ENCODE peak calls at places on chromosomes 12 and 14, in five cellular contexts. J, A, N, V and S are unnamed samples. For H3K27me3 and H3K36me3, the result is how much of the 10 kb centered on the place peaks cover.

GRCh38 chr14:28690029-28690683 is 76.4 kb upstream of the FOXG1 start:
- DNase-seq in J (no peak), A (no peak), N (no peak), V (no peak), S (no peak)

GRCh38 chr14:34711169-34711568 is 3.2 kb downstream of the CFL2 start:
- DNase-seq in J (no peak), A (no peak), N (no peak), V (no peak), S (no peak)

GRCh38 chr12:79006306-79006705 is 141.7 kb downstream of the SYT1 start:
- DNase-seq in J (no peak), A (no peak), N (no peak), V (no peak), S (no peak)

GRCh38 chr12:102415515-102415914 is 64.8 kb downstream of the IGF1 start:
- DNase-seq in J (no peak), A (no peak), N (no peak), V (no peak), S (no peak)

GRCh38 chr12:54409267-54409666 is 9.8 kb downstream of the ITGA5 start:
- DNase-seq in J (no peak), A (no peak), N (no peak), V (no peak), S (no peak)

GRCh38 chr14:80446356-80446755 is 235.1 kb upstream of the DIO2 start:
- DNase-seq in J (no peak), A (no peak), N (no peak), V (no peak), S (no peak)

GRCh38 chr14:22886500-22887259 is 3.7 kb downstream of the REM2 start:
- DNase-seq in J (peak), A (peak), N (peak), V (peak), S (peak)

GRCh38 chr12:130665753-130666152 is 50.3 kb downstream of the RIMBP2 start:
- DNase-seq in J (no peak), A (no peak), N (no peak), V (no peak), S (no peak)

GRCh38 chr12:58247633-58248032 is 306.3 kb downstream of the ATP23 start:
- DNase-seq in J (no peak), A (no peak), N (no peak), V (peak), S (peak)

GRCh38 chr12:12319501-12320322 is 30.3 kb downstream of the MANSC1 start:
- DNase-seq in J (no peak), A (no peak), N (no peak), V (peak), S (peak)

GRCh38 chr14:106879241-106879640 is 1352.9 kb downstream of the TMEM121 start:
- DNase-seq in J (no peak), A (no peak), N (no peak), V (peak), S (no peak)

GRCh38 chr12:2396448-2396871 is 343.7 kb downstream of the CACNA1C start:
- DNase-seq in J (peak), A (no peak), N (peak), V (no peak), S (no peak)

GRCh38 chr12:113818833-113819232 is 147.3 kb downstream of the RBM19 start:
- DNase-seq in J (no peak), A (peak), N (no peak), V (peak), S (peak)

GRCh38 chr12:130147875-130148596 is 14.2 kb upstream of the FZD10 start:
- DNase-seq in J (no peak), A (no peak), N (no peak), V (no peak), S (no peak)

GRCh38 chr14:73216035-73216434 is 21.3 kb upstream of the PAPLN start:
- DNase-seq in J (no peak), A (no peak), N (no peak), V (no peak), S (no peak)

GRCh38 chr14:79480212-79480611 is 731.1 kb downstream of the DIO2 start:
- DNase-seq in J (no peak), A (no peak), N (no peak), V (no peak), S (no peak)

GRCh38 chr14:71346685-71347084 is 439.4 kb downstream of the PCNX1 start:
- DNase-seq in J (no peak), A (no peak), N (no peak), V (no peak), S (no peak)

GRCh38 chr14:73426877-73427276 is 31.5 kb downstream of the NUMB start:
- DNase-seq in J (no peak), A (no peak), N (no peak), V (no peak), S (no peak)

GRCh38 chr12:11658796-11659195 is 9.3 kb downstream of the ETV6 start:
- DNase-seq in J (no peak), A (no peak), N (no peak), V (no peak), S (no peak)

GRCh38 chr14:104467641-104468040 is 111.9 kb upstream of the C14orf180 start:
- DNase-seq in J (no peak), A (no peak), N (no peak), V (no peak), S (no peak)

GRCh38 chr14:104467236-104467635 is 112.3 kb upstream of the C14orf180 start:
- DNase-seq in J (no peak), A (no peak), N (no peak), V (no peak), S (no peak)

GRCh38 chr14:104462651-104463630 is 116.6 kb upstream of the C14orf180 start:
- DNase-seq in J (no peak), A (no peak), N (no peak), V (no peak), S (no peak)

GRCh38 chr14:104465482-104466390 is 113.8 kb upstream of the C14orf180 start:
- DNase-seq in J (no peak), A (no peak), N (no peak), V (no peak), S (no peak)

GRCh38 chr14:104464907-104465306 is 114.7 kb upstream of the C14orf180 start:
- DNase-seq in J (no peak), A (no peak), N (no peak), V (no peak), S (no peak)
- H3K4me3 ChIP-seq in J (no peak), A (no peak), N (no peak), V (no peak), S (no peak)

GRCh38 chr12:110636516-110636915 is 22.6 kb downstream of the TCTN1 start:
- DNase-seq in J (no peak), A (no peak), N (no peak), V (no peak), S (no peak)
- H3K27me3 ChIP-seq in J (under half), A (under half), N (under half), V (under half), S (under half)

DNA sequence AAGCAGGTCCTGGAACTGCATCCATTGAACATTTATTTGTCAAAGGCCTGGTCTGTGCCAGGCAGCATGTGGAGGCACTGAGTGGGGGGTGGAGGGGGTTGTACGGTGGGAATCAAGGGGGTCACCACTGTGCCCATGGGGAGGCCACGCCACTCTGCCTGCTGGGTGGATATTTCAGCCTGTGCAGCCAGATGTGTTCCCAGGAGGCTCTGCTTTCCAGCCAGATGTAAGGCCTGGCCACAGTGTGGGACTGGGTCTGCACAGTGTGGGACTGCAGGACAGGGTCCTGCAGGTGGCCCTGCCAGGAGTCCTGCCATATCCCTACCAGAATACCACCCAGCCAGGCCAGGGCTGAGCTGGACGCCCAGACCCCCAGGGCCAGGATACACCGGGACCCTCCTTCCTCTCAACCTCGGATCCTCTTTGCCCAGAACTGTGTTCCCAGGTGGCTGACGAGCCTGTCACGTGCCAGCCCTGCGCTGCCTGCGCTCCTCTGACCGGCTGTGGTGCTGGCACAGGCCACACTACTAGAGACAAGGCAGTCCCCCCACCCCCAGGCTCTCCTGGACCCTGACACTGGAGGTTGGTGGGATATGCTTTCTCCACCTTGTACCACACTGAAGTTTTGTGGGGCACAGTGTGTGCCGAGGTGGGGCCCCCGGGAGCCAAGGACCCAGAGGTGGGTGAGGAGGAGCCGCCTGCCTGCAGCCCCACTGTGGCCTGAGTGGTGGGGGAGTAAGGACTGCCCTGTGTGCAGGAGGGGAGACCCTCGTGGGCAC is 17.5 kb downstream of the XRCC3 start:
- DNase-seq in J (no peak), A (no peak), N (no peak), V (no peak), S (no peak)
- H3K36me3 ChIP-seq in J (half or more), A (half or more), N (half or more), V (under half), S (under half)

GRCh38 chr12:46800160-46800559 is 25.6 kb downstream of the SLC38A4 start:
- DNase-seq in J (no peak), A (no peak), N (no peak), V (peak), S (no peak)

GRCh38 chr12:46808317-46808716 is 17.5 kb downstream of the SLC38A4 start:
- DNase-seq in J (no peak), A (no peak), N (no peak), V (no peak), S (no peak)

GRCh38 chr12:46804054-46804453 is 21.7 kb downstream of the SLC38A4 start:
- DNase-seq in J (no peak), A (no peak), N (no peak), V (no peak), S (no peak)

GRCh38 chr12:46801293-46801692 is 24.5 kb downstream of the SLC38A4 start:
- DNase-seq in J (no peak), A (no peak), N (no peak), V (no peak), S (no peak)

GRCh38 chr12:46803517-46803916 is 22.3 kb downstream of the SLC38A4 start:
- DNase-seq in J (no peak), A (no peak), N (no peak), V (no peak), S (no peak)
- H3K4me3 ChIP-seq in J (no peak), A (no peak), N (no peak), V (no peak), S (no peak)

GRCh38 chr12:132416827-132417226 is 73.1 kb upstream of the FBRSL1 start:
- DNase-seq in J (no peak), A (no peak), N (no peak), V (no peak), S (no peak)
- H3K27me3 ChIP-seq in J (under half), A (under half), N (under half), V (under half), S (under half)

GRCh38 chr14:54981698-54982097 is 45.2 kb downstream of the WDHD1 start:
- DNase-seq in J (no peak), A (no peak), N (no peak), V (no peak), S (no peak)
- H3K36me3 ChIP-seq in J (under half), A (half or more), N (under half), V (under half), S (under half)